ENCODE peak calls at places on chromosomes 16 and 17, in seven cellular contexts. One of them, this sample, is unnamed.
A peak's percentile ranks its signal among the peaks of the same experiment; 100 is the strongest.

GRCh38 chr16:53752566-53752965 is 48.6 kb downstream of the FTO start:
- DNase-seq in IMR-90: no peak
- DNase-seq in trophoblast cell: no peak
- DNase-seq in mesenchymal stem cell: no peak
- DNase-seq in H1: no peak
- DNase-seq in mesendoderm: no peak
- DNase-seq in neuronal stem cell: no peak
- DNase-seq in this sample: no peak

GRCh38 chr17:74466111-74466784 is at the start of gene CD300A:
- DNase-seq in mesendoderm: no peak
- DNase-seq in IMR-90: no peak
- DNase-seq in neuronal stem cell: no peak
- DNase-seq in trophoblast cell: no peak
- DNase-seq in mesenchymal stem cell: no peak
- DNase-seq in H1: no peak
- DNase-seq in this sample: peak; percentile 51

GRCh38 chr16:28981517-28981916 is 3.3 kb upstream of the LAT start:
- DNase-seq in mesendoderm: peak; percentile 63
- DNase-seq in H1: no peak
- DNase-seq in IMR-90: no peak
- DNase-seq in neuronal stem cell: no peak
- DNase-seq in trophoblast cell: no peak
- DNase-seq in mesenchymal stem cell: no peak
- DNase-seq in this sample: peak; percentile 63

GRCh38 chr16:88762258-88762870 is 22.7 kb downstream of the PIEZO1 start:
- DNase-seq in IMR-90: no peak
- DNase-seq in mesendoderm: no peak
- DNase-seq in mesenchymal stem cell: no peak
- DNase-seq in H1: no peak
- DNase-seq in neuronal stem cell: no peak
- DNase-seq in trophoblast cell: no peak
- DNase-seq in this sample: no peak

GRCh38 chr17:17667231-17667630 is 14.0 kb upstream of the RAI1 start:
- DNase-seq in trophoblast cell: no peak
- DNase-seq in neuronal stem cell: no peak
- DNase-seq in mesenchymal stem cell: no peak
- DNase-seq in mesendoderm: no peak
- DNase-seq in H1: no peak
- DNase-seq in IMR-90: no peak
- DNase-seq in this sample: no peak

GRCh38 chr16:2512920-2513404 is 790 bp upstream of the ATP6V0C start:
- DNase-seq in IMR-90: no peak
- DNase-seq in H1: no peak
- DNase-seq in trophoblast cell: no peak
- DNase-seq in neuronal stem cell: no peak
- DNase-seq in mesendoderm: peak; percentile 53
- DNase-seq in mesenchymal stem cell: no peak
- DNase-seq in this sample: peak; percentile 72

GRCh38 chr16:1012722-1013592 is 31.4 kb downstream of the SOX8 start:
- DNase-seq in mesenchymal stem cell: no peak
- DNase-seq in neuronal stem cell: no peak
- DNase-seq in H1: no peak
- DNase-seq in mesendoderm: no peak
- DNase-seq in IMR-90: no peak
- DNase-seq in trophoblast cell: no peak
- DNase-seq in this sample: no peak

GRCh38 chr16:9297437-9298113 is 206.1 kb downstream of the HAPSTR1 start:
- DNase-seq in mesenchymal stem cell: no peak
- DNase-seq in mesendoderm: peak; percentile 70
- DNase-seq in IMR-90: no peak
- DNase-seq in trophoblast cell: no peak
- DNase-seq in neuronal stem cell: no peak
- DNase-seq in H1: peak; percentile 21
- DNase-seq in this sample: peak; percentile 62

GRCh38 chr17:39150795-39151679 is at the start of gene PLXDC1:
- DNase-seq in IMR-90: no peak
- DNase-seq in neuronal stem cell: no peak
- DNase-seq in mesenchymal stem cell: no peak
- DNase-seq in trophoblast cell: no peak
- DNase-seq in H1: no peak
- DNase-seq in mesendoderm: no peak
- DNase-seq in this sample: no peak

GRCh38 chr17:21104608-21105007 is 22.2 kb upstream of the DHRS7B start:
- DNase-seq in mesenchymal stem cell: no peak
- DNase-seq in H1: no peak
- DNase-seq in IMR-90: no peak
- DNase-seq in trophoblast cell: no peak
- DNase-seq in mesendoderm: no peak
- DNase-seq in neuronal stem cell: no peak
- DNase-seq in this sample: peak; percentile 54

GRCh38 chr16:9484901-9485300 is 393.5 kb downstream of the HAPSTR1 start:
- DNase-seq in IMR-90: no peak
- DNase-seq in H1: no peak
- DNase-seq in mesenchymal stem cell: no peak
- DNase-seq in neuronal stem cell: no peak
- DNase-seq in trophoblast cell: no peak
- DNase-seq in mesendoderm: no peak
- DNase-seq in this sample: no peak

GRCh38 chr17:16919663-16920627 is 52.0 kb downstream of the TNFRSF13B start:
- DNase-seq in H1: no peak
- DNase-seq in neuronal stem cell: no peak
- DNase-seq in mesendoderm: peak; percentile 85
- DNase-seq in trophoblast cell: no peak
- DNase-seq in mesenchymal stem cell: no peak
- DNase-seq in IMR-90: no peak
- DNase-seq in this sample: peak; percentile 90

GRCh38 chr16:75083826-75084225 is 32.8 kb downstream of the LDHD start:
- DNase-seq in H1: no peak
- DNase-seq in trophoblast cell: no peak
- DNase-seq in mesenchymal stem cell: no peak
- DNase-seq in IMR-90: no peak
- DNase-seq in mesendoderm: no peak
- DNase-seq in neuronal stem cell: no peak
- DNase-seq in this sample: no peak

GRCh38 chr17:3602499-3602898 is 6.7 kb downstream of the TRPV1 start:
- DNase-seq in mesenchymal stem cell: peak; percentile 13
- DNase-seq in IMR-90: peak; percentile 6
- DNase-seq in trophoblast cell: peak; percentile 62
- DNase-seq in mesendoderm: peak; percentile 79
- DNase-seq in neuronal stem cell: no peak
- DNase-seq in H1: no peak
- DNase-seq in this sample: peak; percentile 75

GRCh38 chr17:77011173-77012011 is 129.4 kb upstream of the SEC14L1 start:
- DNase-seq in trophoblast cell: peak; percentile 44
- DNase-seq in mesenchymal stem cell: peak; percentile 24
- DNase-seq in H1: no peak
- DNase-seq in mesendoderm: peak; percentile 51
- DNase-seq in IMR-90: peak; percentile 31
- DNase-seq in neuronal stem cell: no peak
- DNase-seq in this sample: peak; percentile 62

GRCh38 chr16:66705790-66706505 is 9.4 kb upstream of the CMTM4 start:
- DNase-seq in mesenchymal stem cell: peak; percentile 66
- DNase-seq in trophoblast cell: peak; percentile 61
- DNase-seq in mesendoderm: no peak
- DNase-seq in IMR-90: peak; percentile 44
- DNase-seq in H1: no peak
- DNase-seq in neuronal stem cell: no peak
- DNase-seq in this sample: no peak
- H3K9ac ChIP-seq in mesenchymal stem cell: peak overlapping the region; percentile 5
- H3K9ac ChIP-seq in trophoblast cell: no peak overlapping the region
- H3K9ac ChIP-seq in mesendoderm: no peak overlapping the region
- H3K9ac ChIP-seq in IMR-90: no peak overlapping the region
- H3K9ac ChIP-seq in H1: no peak overlapping the region
- H3K9ac ChIP-seq in neuronal stem cell: no peak overlapping the region
- H3K9ac ChIP-seq in this sample: no peak overlapping the region

GRCh38 chr16:27790546-27791403 is 240.8 kb downstream of the KATNIP start:
- DNase-seq in mesenchymal stem cell: no peak
- DNase-seq in H1: no peak
- DNase-seq in neuronal stem cell: no peak
- DNase-seq in IMR-90: no peak
- DNase-seq in trophoblast cell: no peak
- DNase-seq in mesendoderm: no peak
- DNase-seq in this sample: no peak
- H4K8ac ChIP-seq in mesenchymal stem cell: no peak overlapping the region
- H4K8ac ChIP-seq in H1: no peak overlapping the region
- H4K8ac ChIP-seq in neuronal stem cell: no peak overlapping the region
- H4K8ac ChIP-seq in IMR-90: no peak overlapping the region
- H4K8ac ChIP-seq in trophoblast cell: no peak overlapping the region
- H4K8ac ChIP-seq in mesendoderm: no peak overlapping the region
- H4K8ac ChIP-seq in this sample: no peak overlapping the region

DNA sequence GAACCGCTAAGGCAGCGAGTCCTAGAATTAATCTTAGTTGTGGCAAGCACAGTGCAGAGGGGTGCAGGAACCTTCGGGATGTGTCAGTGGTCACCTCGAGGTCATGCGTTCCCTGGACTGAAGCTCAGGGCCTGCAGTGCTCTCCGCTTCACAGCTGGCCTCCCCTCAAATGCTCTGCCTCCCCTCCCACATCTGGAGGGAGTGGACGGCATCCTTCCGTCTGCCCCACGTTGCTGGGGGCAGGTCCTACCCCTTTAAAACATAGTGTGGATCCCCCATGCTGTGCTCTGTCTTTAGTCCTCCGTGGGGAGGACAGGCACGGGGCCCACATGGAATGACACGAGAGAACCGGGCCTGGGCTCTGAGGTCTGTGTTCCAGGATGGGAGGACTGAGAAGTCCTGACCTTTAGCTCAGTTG is 99.5 kb upstream of the CDC42EP4 start:
- DNase-seq in mesendoderm: no peak
- DNase-seq in H1: no peak
- DNase-seq in mesenchymal stem cell: no peak
- DNase-seq in trophoblast cell: no peak
- DNase-seq in neuronal stem cell: no peak
- DNase-seq in IMR-90: no peak
- DNase-seq in this sample: peak; percentile 21
- H3K9ac ChIP-seq in mesendoderm: no peak overlapping the region
- H3K9ac ChIP-seq in H1: no peak overlapping the region
- H3K9ac ChIP-seq in mesenchymal stem cell: no peak overlapping the region
- H3K9ac ChIP-seq in trophoblast cell: no peak overlapping the region
- H3K9ac ChIP-seq in neuronal stem cell: no peak overlapping the region
- H3K9ac ChIP-seq in IMR-90: no peak overlapping the region
- H3K9ac ChIP-seq in this sample: no peak overlapping the region

GRCh38 chr17:70238228-70238627 is 68.9 kb downstream of the KCNJ2 start:
- DNase-seq in trophoblast cell: no peak
- DNase-seq in H1: no peak
- DNase-seq in mesenchymal stem cell: no peak
- DNase-seq in neuronal stem cell: no peak
- DNase-seq in mesendoderm: no peak
- DNase-seq in IMR-90: no peak
- DNase-seq in this sample: no peak

GRCh38 chr17:70235252-70235651 is 65.9 kb downstream of the KCNJ2 start:
- DNase-seq in trophoblast cell: no peak
- DNase-seq in mesendoderm: no peak
- DNase-seq in H1: no peak
- DNase-seq in mesenchymal stem cell: no peak
- DNase-seq in neuronal stem cell: no peak
- DNase-seq in IMR-90: no peak
- DNase-seq in this sample: no peak

GRCh38 chr17:70239391-70239826 is 70.1 kb downstream of the KCNJ2 start:
- DNase-seq in IMR-90: no peak
- DNase-seq in neuronal stem cell: no peak
- DNase-seq in mesendoderm: no peak
- DNase-seq in mesenchymal stem cell: no peak
- DNase-seq in H1: no peak
- DNase-seq in trophoblast cell: no peak
- DNase-seq in this sample: no peak

GRCh38 chr17:70242781-70243437 is 73.6 kb downstream of the KCNJ2 start:
- DNase-seq in trophoblast cell: peak; percentile 20
- DNase-seq in neuronal stem cell: no peak
- DNase-seq in H1: no peak
- DNase-seq in IMR-90: no peak
- DNase-seq in mesenchymal stem cell: peak; percentile 17
- DNase-seq in mesendoderm: no peak
- DNase-seq in this sample: no peak

GRCh38 chr17:70241071-70241470 is 71.7 kb downstream of the KCNJ2 start:
- DNase-seq in IMR-90: no peak
- DNase-seq in mesenchymal stem cell: no peak
- DNase-seq in H1: no peak
- DNase-seq in neuronal stem cell: no peak
- DNase-seq in trophoblast cell: peak; percentile 56
- DNase-seq in mesendoderm: no peak
- DNase-seq in this sample: no peak
- H4K8ac ChIP-seq in IMR-90: no peak overlapping the region
- H4K8ac ChIP-seq in mesenchymal stem cell: no peak overlapping the region
- H4K8ac ChIP-seq in H1: no peak overlapping the region
- H4K8ac ChIP-seq in neuronal stem cell: no peak overlapping the region
- H4K8ac ChIP-seq in trophoblast cell: no peak overlapping the region
- H4K8ac ChIP-seq in mesendoderm: no peak overlapping the region
- H4K8ac ChIP-seq in this sample: no peak overlapping the region

GRCh38 chr17:48625502-48626201 is 506 bp downstream of the HOXB9 start:
- DNase-seq in neuronal stem cell: no peak
- DNase-seq in mesendoderm: peak; percentile 76
- DNase-seq in trophoblast cell: peak; percentile 63
- DNase-seq in IMR-90: no peak
- DNase-seq in H1: no peak
- DNase-seq in mesenchymal stem cell: peak; percentile 92
- DNase-seq in this sample: peak; percentile 75
- H3K9ac ChIP-seq in neuronal stem cell: no peak overlapping the region
- H3K9ac ChIP-seq in mesendoderm: peak overlapping the region; percentile 51
- H3K9ac ChIP-seq in trophoblast cell: no peak overlapping the region
- H3K9ac ChIP-seq in IMR-90: no peak overlapping the region
- H3K9ac ChIP-seq in H1: no peak overlapping the region
- H3K9ac ChIP-seq in mesenchymal stem cell: peak overlapping the region; percentile 67
- H3K9ac ChIP-seq in this sample: no peak overlapping the region

This sample was measured in H9.